ENCODE peak calls at places on chromosomes 16 and 17, in seven cellular contexts. P is astrocyte of the spinal cord; Q is CD8-positive, alpha-beta T cell; C is psoas muscle; U is left lung; O is heart right ventricle; L is testis. K is an unnamed sample.

GRCh38 chr16:2085669-2086068 is 37.9 kb downstream of the TSC2 start:
- DNase-seq in U (no peak), C (no peak), P (no peak), Q (no peak), O (no peak), L (no peak), K (no peak)

GRCh38 chr16:57541754-57542435 is 548 bp upstream of the ADGRG5 start:
- DNase-seq in C (no peak), U (no peak), L (no peak), O (peak; percentile 2), Q (no peak), P (no peak), K (no peak)

GRCh38 chr16:2022723-2023097 is 3.1 kb downstream of the NPW start:
- DNase-seq in P (no peak), O (no peak), L (peak; percentile 61), Q (no peak), C (no peak), U (no peak), K (peak; percentile 38)

GRCh38 chr17:6756425-6757012 is 673 bp downstream of the XAF1 start:
- DNase-seq in L (no peak), P (no peak), C (no peak), U (peak; percentile 78), O (no peak), Q (no peak), K (no peak)

GRCh38 chr16:24944206-24944605 is 71.0 kb downstream of the ARHGAP17 start:
- DNase-seq in C (no peak), Q (no peak), L (no peak), P (no peak), U (no peak), O (no peak), K (no peak)

GRCh38 chr16:22267764-22268163 is 29.4 kb upstream of the POLR3E start:
- DNase-seq in P (no peak), O (no peak), U (no peak), C (peak; percentile 49), L (no peak), Q (no peak), K (peak; percentile 67)

GRCh38 chr16:66248096-66248495 is 118.4 kb upstream of the CDH5 start:
- DNase-seq in C (peak; percentile 80), O (peak; percentile 44), L (peak; percentile 50), P (peak; percentile 59), Q (no peak), U (no peak), K (no peak)

GRCh38 chr16:88737298-88738166 is 31.2 kb downstream of the CTU2 start:
- DNase-seq in U (peak; percentile 94), P (peak; percentile 52), O (peak; percentile 42), Q (peak; percentile 59), L (peak; percentile 85), C (peak; percentile 70), K (peak; percentile 44)

GRCh38 chr17:16433514-16433913 is 18.1 kb downstream of the TRPV2 start:
- DNase-seq in L (no peak), O (no peak), C (no peak), P (no peak), Q (no peak), U (no peak), K (no peak)

GRCh38 chr17:40457369-40457768 is 14.1 kb downstream of the IGFBP4 start:
- DNase-seq in O (no peak), U (no peak), Q (no peak), P (no peak), C (no peak), L (no peak), K (no peak)

GRCh38 chr16:12482821-12483220 is 320.9 kb downstream of the CPPED1 start:
- DNase-seq in U (no peak), O (no peak), L (no peak), P (no peak), Q (no peak), C (no peak), K (no peak)

GRCh38 chr17:69480197-69480596 is 65.7 kb downstream of the MAP2K6 start:
- DNase-seq in O (no peak), C (peak; percentile 73), Q (no peak), U (no peak), L (peak; percentile 54), P (no peak), K (no peak)

GRCh38 chr17:36920032-36921000 is 17.0 kb upstream of the LHX1 start:
- DNase-seq in P (peak; percentile 39), L (no peak), Q (no peak), U (no peak), O (no peak), C (no peak), K (peak; percentile 67)

GRCh38 chr16:70391881-70392481 is 45.3 kb downstream of the DDX19A start:
- DNase-seq in C (peak; percentile 90), U (no peak), O (peak; percentile 28), Q (no peak), L (peak; percentile 82), P (peak; percentile 48), K (peak; percentile 69)

GRCh38 chr16:46899443-46900143 is 15.4 kb downstream of the GPT2 start:
- DNase-seq in C (no peak), L (no peak), U (no peak), Q (no peak), P (no peak), O (no peak), K (no peak)

DNA sequence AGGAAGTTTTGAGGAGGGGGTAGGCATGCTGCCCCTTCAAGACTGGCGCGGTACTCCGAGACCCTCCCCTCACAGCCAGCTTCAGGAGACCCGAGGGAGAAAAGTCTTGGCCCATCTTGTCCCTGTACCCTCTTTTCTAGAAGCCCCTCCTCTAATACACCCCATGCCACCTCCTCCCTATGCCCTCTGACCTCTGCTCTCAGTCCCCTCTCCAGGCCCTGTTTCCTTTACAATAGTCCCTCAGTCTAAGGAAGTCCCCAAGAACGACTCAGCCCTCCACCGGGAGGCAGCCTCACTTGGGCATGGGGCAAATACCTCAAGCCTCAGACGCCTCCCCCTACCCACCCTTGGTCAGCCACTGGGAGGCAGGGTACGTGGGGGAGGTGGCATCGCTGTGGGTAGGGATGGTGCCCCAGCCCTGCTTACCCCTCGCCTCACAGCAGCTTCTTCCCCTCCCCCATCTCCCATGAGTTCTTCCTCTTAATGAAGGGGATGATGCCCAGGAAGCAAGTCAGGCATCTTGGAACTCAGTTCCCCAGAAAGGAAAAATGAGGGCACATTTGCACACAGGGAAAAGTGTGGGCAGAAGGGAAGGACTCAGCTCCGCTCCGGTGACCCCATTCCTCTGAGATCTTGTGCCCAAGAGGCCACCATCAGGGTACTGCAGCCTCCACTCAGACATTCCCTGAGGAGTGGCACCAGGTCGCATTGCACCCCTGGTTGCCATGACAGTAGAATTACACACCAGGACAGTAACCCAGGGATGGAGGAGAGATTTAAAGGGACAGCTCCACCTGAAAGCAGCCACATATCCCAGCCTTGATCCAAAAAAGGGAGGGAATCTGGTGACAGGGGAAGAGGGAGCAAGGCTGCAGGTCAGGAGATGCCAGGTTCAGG is 6.2 kb downstream of the MPP2 start:
- DNase-seq in Q (no peak), P (no peak), L (no peak), O (no peak), C (no peak), U (no peak), K (no peak)
- H3K4me3 ChIP-seq in Q (peak overlapping the region; percentile 57), P (peak overlapping the region; percentile 33), L (peak overlapping the region; percentile 36), O (peak overlapping the region; percentile 25), C (peak overlapping the region; percentile 65), U (peak overlapping the region; percentile 31), K (peak overlapping the region; percentile 67)

DNA sequence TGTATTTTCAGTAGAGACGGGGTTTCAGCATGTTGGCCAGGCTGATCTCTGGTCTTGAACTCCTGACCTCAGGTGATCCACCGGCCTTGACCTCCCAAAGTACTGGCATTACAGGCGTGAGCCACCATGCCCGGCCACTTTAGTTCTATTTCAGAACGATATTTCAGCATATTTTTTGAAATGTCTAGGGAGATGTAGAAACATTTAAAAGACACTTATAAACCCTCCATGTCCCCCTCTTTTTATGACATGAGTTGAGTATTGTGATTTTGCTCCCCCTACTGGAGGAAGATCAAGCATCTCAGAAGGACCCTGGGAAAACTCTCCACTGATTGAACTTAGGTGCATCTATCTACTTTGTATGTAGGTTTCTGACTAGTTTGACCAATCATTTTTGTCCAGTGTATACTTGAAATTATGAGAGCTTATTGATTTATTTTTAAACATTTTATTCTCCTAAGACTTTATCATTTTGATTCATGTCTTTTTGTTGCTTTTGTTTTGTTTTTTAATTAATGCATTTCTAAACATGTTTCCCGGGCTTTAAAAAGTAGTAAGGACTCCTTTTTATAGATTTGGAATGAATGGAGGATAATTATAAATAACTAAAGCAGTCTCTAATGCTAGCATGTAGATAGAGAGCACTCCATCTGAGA is 105.1 kb downstream of the CHD9 start:
- DNase-seq in P (peak; percentile 61), O (peak; percentile 32), L (no peak), Q (no peak), C (no peak), U (no peak), K (peak; percentile 10)
- TF ChIP-seq CTCF in P (peak; percentile 73), O (peak; percentile 43), L (peak; percentile 64), Q (peak; percentile 83), C (peak; percentile 71), U (peak; percentile 66), K (peak; percentile 53)

GRCh38 chr17:18256351-18256750 is 2.2 kb downstream of the FLII start:
- DNase-seq in C (no peak), Q (no peak), P (no peak), U (no peak), O (no peak), L (no peak), K (no peak)

GRCh38 chr17:18257268-18257681 is 1.3 kb downstream of the FLII start:
- DNase-seq in L (no peak), C (no peak), O (no peak), Q (peak; percentile 15), U (no peak), P (no peak), K (no peak)

GRCh38 chr17:18257747-18258355 is 687 bp downstream of the FLII start:
- DNase-seq in C (peak; percentile 91), O (peak; percentile 72), L (peak; percentile 80), Q (peak; percentile 48), P (peak; percentile 66), U (peak; percentile 95), K (peak; percentile 68)

GRCh38 chr17:18254888-18255649 is 3.5 kb downstream of the FLII start:
- DNase-seq in Q (no peak), C (no peak), O (no peak), U (no peak), L (no peak), P (no peak), K (no peak)

GRCh38 chr17:18256776-18257175 is 1.8 kb downstream of the FLII start:
- DNase-seq in Q (no peak), P (no peak), C (no peak), U (no peak), O (no peak), L (no peak), K (no peak)
- H3K4me3 ChIP-seq in Q (peak overlapping the region; percentile 66), P (no peak overlapping the region), C (peak overlapping the region; percentile 98), U (peak overlapping the region; percentile 99), O (peak overlapping the region; percentile 90), L (no peak overlapping the region), K (no peak overlapping the region)

GRCh38 chr17:79085921-79086551 is 11.4 kb downstream of the ENGASE start:
- DNase-seq in P (no peak), L (no peak), U (peak; percentile 78), C (peak; percentile 18), O (no peak), Q (no peak), K (no peak)

GRCh38 chr17:79088266-79088996 is 13.8 kb downstream of the ENGASE start:
- DNase-seq in O (no peak), P (no peak), L (no peak), C (no peak), Q (no peak), U (peak; percentile 51), K (no peak)

GRCh38 chr17:79088997-79089328 is 14.3 kb downstream of the ENGASE start:
- DNase-seq in L (no peak), U (no peak), P (no peak), C (no peak), Q (no peak), O (no peak), K (no peak)

GRCh38 chr17:79086609-79087427 is 12.2 kb downstream of the ENGASE start:
- DNase-seq in O (no peak), P (no peak), L (no peak), C (no peak), U (peak; percentile 65), Q (no peak), K (no peak)

GRCh38 chr17:79087428-79088143 is 13.0 kb downstream of the ENGASE start:
- DNase-seq in O (peak; percentile 57), C (peak; percentile 65), P (peak; percentile 25), L (peak; percentile 83), Q (peak; percentile 77), U (peak; percentile 90), K (peak; percentile 90)
- TF ChIP-seq CTCF in O (peak; percentile 95), C (peak; percentile 92), P (peak; percentile 95), L (peak; percentile 94), Q (peak; percentile 86), U (peak; percentile 92), K (peak; percentile 99)

K was measured in WERI-Rb-1.